ENCODE peak calls at places on chromosome 16, in ten cellular contexts. U is kidney epithelial cell; C is heart left ventricle; B is stimulated activated CD8-positive, alpha-beta memory T cell treated with anti-CD3 and anti-CD28 coated beads, Interleukin-7, amount 100 ng/mL, for 24 hours; F is AG20443; R is IMR-90; Z is AG08395; T is brain microvascular endothelial cell; E is DMS153; H is stimulated activated naive CD4-positive, alpha-beta T cell. P is an unnamed sample.

GRCh38 chr16:11698271-11698689 is 30.0 kb downstream of the SNN start:
- DNase-seq in Z (no peak), T (peak), H (no peak), C (no peak), B (no peak), R (peak), U (peak), E (no peak), F (no peak), P (peak)

GRCh38 chr16:74837056-74837455 is 62.4 kb upstream of the FA2H start:
- DNase-seq in U (no peak), E (no peak), T (no peak), F (no peak), Z (no peak), H (no peak), R (no peak), B (no peak), C (no peak), P (no peak)

GRCh38 chr16:13138528-13138927 is 237.1 kb downstream of the SHISA9 start:
- DNase-seq in E (no peak), Z (no peak), T (no peak), B (no peak), F (no peak), U (no peak), R (no peak), C (no peak), H (no peak), P (no peak)

GRCh38 chr16:28308794-28309535 is 16.6 kb downstream of the SBK1 start:
- DNase-seq in F (no peak), B (no peak), H (no peak), Z (no peak), C (no peak), U (no peak), R (no peak), E (no peak), T (no peak), P (no peak)

GRCh38 chr16:27222499-27223225 is 19.3 kb downstream of the KDM8 start:
- DNase-seq in U (no peak), B (no peak), T (no peak), C (peak), Z (peak), E (no peak), R (peak), H (no peak), F (peak), P (peak)

GRCh38 chr16:23317266-23317661 is 15.2 kb downstream of the SCNN1B start:
- DNase-seq in E (peak), R (no peak), F (no peak), B (no peak), C (no peak), H (no peak), Z (no peak), U (no peak), T (no peak), P (no peak)

GRCh38 chr16:2804728-2805127 is 6.5 kb downstream of the PRSS41 start:
- DNase-seq in T (no peak), Z (no peak), U (no peak), E (no peak), F (no peak), C (no peak), R (no peak), B (no peak), H (no peak), P (no peak)

GRCh38 chr16:69930117-69930776 is 20.9 kb upstream of the CLEC18A start:
- DNase-seq in F (peak), H (peak), B (no peak), U (no peak), R (peak), Z (peak), E (peak), C (peak), T (peak), P (peak)

GRCh38 chr16:23909792-23910418 is 74.1 kb downstream of the PRKCB start:
- DNase-seq in Z (no peak), U (no peak), B (no peak), E (peak), T (no peak), R (no peak), F (no peak), H (no peak), C (no peak), P (no peak)

GRCh38 chr16:2584742-2585650 is 47.2 kb downstream of the PDPK1 start:
- DNase-seq in R (peak), F (peak), H (no peak), B (no peak), U (no peak), C (peak), Z (peak), T (no peak), E (no peak), P (no peak)

GRCh38 chr16:54484700-54485099 is 198.1 kb upstream of the IRX3 start:
- DNase-seq in H (no peak), U (no peak), R (no peak), B (no peak), E (no peak), C (no peak), F (no peak), T (no peak), Z (no peak), P (no peak)